ENCODE peak calls at places on chromosomes 3 and 15, in nine cellular contexts. W is ureter; S is Karpas-422; K is ACHN; A is Right ventricle myocardium inferior; L is GM04503; D is non-pigmented ciliary epithelial cell; P is stimulated activated CD8-positive, alpha-beta memory T cell treated with anti-CD3 and anti-CD28 coated beads, Interleukin-2, amount 100 ng/mL, for 1 hour; G is CD8-positive, alpha-beta T cell. R is an unnamed sample.
A peak's percentile ranks its signal among the peaks of the same experiment; 100 is the strongest.

GRCh38 chr3:153260681-153261080 is 98.7 kb downstream of the RAP2B start:
- DNase-seq in K (no peak), W (no peak), S (no peak), G (no peak), D (no peak), A (no peak), L (no peak), P (no peak), R (no peak)

GRCh38 chr3:149585401-149585726 is 72.5 kb downstream of the WWTR1 start:
- DNase-seq in W (no peak), D (no peak), K (peak; percentile 44), A (no peak), L (no peak), S (no peak), G (no peak), P (no peak), R (no peak)

GRCh38 chr3:157572559-157573270 is 69.5 kb upstream of the VEPH1 start:
- DNase-seq in L (no peak), W (no peak), D (peak; percentile 28), G (no peak), S (peak; percentile 83), P (no peak), A (no peak), K (peak; percentile 58), R (peak; percentile 73)

GRCh38 chr3:114827495-114827894 is 319.6 kb downstream of the ZBTB20 start:
- DNase-seq in D (no peak), A (no peak), S (peak; percentile 82), W (no peak), G (no peak), L (peak; percentile 4), P (no peak), K (peak; percentile 57), R (peak; percentile 82)

GRCh38 chr3:116691041-116691440 is 18.5 kb upstream of the TUSC7 start:
- DNase-seq in K (no peak), D (no peak), L (no peak), P (no peak), G (no peak), A (no peak), S (no peak), W (no peak), R (no peak)

GRCh38 chr3:187951452-187952190 is 202.3 kb upstream of the LPP start:
- DNase-seq in D (no peak), G (no peak), K (no peak), A (no peak), W (no peak), L (no peak), S (peak; percentile 96), P (no peak), R (no peak)

GRCh38 chr3:113166719-113167492 is 44.5 kb upstream of the BOC start:
- DNase-seq in K (no peak), A (no peak), D (peak; percentile 19), G (no peak), W (peak; percentile 54), S (no peak), P (no peak), L (peak; percentile 59), R (peak; percentile 99)

GRCh38 chr15:71295242-71296031 is 180.2 kb downstream of the THSD4 start:
- DNase-seq in G (no peak), A (no peak), P (no peak), K (peak; percentile 95), W (no peak), L (peak; percentile 99), D (peak; percentile 99), S (no peak), R (no peak)

GRCh38 chr3:42635111-42635510 is 18.4 kb upstream of the ZBTB47 start:
- DNase-seq in G (no peak), S (peak; percentile 77), L (no peak), W (no peak), K (peak; percentile 53), A (no peak), D (no peak), P (no peak), R (no peak)

GRCh38 chr3:149582395-149582794 is 75.4 kb downstream of the WWTR1 start:
- DNase-seq in D (no peak), L (no peak), G (no peak), S (no peak), P (no peak), W (no peak), A (no peak), K (no peak), R (no peak)

GRCh38 chr3:152199069-152199838 is 69.5 kb upstream of the MBNL1 start:
- DNase-seq in D (no peak), K (no peak), G (no peak), L (no peak), W (no peak), P (no peak), A (no peak), S (no peak), R (no peak)

GRCh38 chr3:184380210-184380626 is 364 bp downstream of the CHRD start:
- DNase-seq in L (no peak), W (peak; percentile 72), D (no peak), P (no peak), S (no peak), G (no peak), K (peak; percentile 16), A (no peak), R (peak; percentile 16)

GRCh38 chr3:62833538-62833937 is 41.7 kb downstream of the CADPS start:
- DNase-seq in D (no peak), G (no peak), P (no peak), L (no peak), S (peak; percentile 66), W (no peak), A (no peak), K (peak; percentile 19), R (no peak)

GRCh38 chr3:155313303-155313702 is 19.8 kb upstream of the STRIT1 start:
- DNase-seq in P (no peak), L (peak; percentile 64), S (no peak), W (no peak), A (no peak), K (no peak), G (no peak), D (no peak), R (no peak)

GRCh38 chr15:23574742-23575141 is 9.3 kb downstream of the MKRN3 start:
- DNase-seq in G (no peak), L (no peak), K (no peak), W (no peak), D (no peak), S (no peak), P (no peak), A (no peak), R (no peak)

GRCh38 chr3:170417090-170417489 is 1.6 kb upstream of the CLDN11 start:
- DNase-seq in A (no peak), P (no peak), L (no peak), S (no peak), K (no peak), W (no peak), G (no peak), D (no peak), R (peak; percentile 18)

GRCh38 chr15:101320501-101321052 is 25.5 kb upstream of the SNRPA1 start:
- DNase-seq in S (peak; percentile 63), A (peak; percentile 83), G (peak; percentile 63), W (peak; percentile 49), L (peak; percentile 27), P (peak; percentile 34), D (no peak), K (no peak), R (no peak)

GRCh38 chr15:41877631-41878354 is 16.1 kb downstream of the SPTBN5 start:
- DNase-seq in L (no peak), W (no peak), D (no peak), P (no peak), A (no peak), K (no peak), S (no peak), G (no peak), R (no peak)

GRCh38 chr3:52526151-52526561 is 7.5 kb downstream of the NT5DC2 start:
- DNase-seq in S (no peak), G (no peak), L (no peak), A (no peak), W (no peak), K (no peak), P (no peak), D (no peak), R (no peak)

GRCh38 chr3:71581451-71581980 is 2.0 kb downstream of the FOXP1 start:
- DNase-seq in D (no peak), A (peak; percentile 85), W (no peak), L (no peak), G (peak; percentile 36), P (no peak), S (peak; percentile 84), K (peak; percentile 16), R (no peak)

GRCh38 chr15:70376929-70377691 is 279.4 kb upstream of the TLE3 start:
- DNase-seq in A (peak; percentile 89), G (no peak), W (no peak), P (no peak), K (no peak), S (no peak), D (no peak), L (peak; percentile 64), R (peak; percentile 87)